ENCODE peak calls at places on chromosomes 7 and 10, in ten cellular contexts. One of them, this sample, is unnamed.

GRCh38 chr10:64394744-64395143 is 873.5 kb downstream of the REEP3 start:
- DNase-seq in mucosa of gallbladder: no peak
- DNase-seq in BJ: no peak
- DNase-seq in activated CD4-positive, alpha-beta memory T cell treated with anti-CD3 and anti-CD28 coated beads, Interleukin-2, amount 10 ng/mL, durations not matched to agents 7 days and 5 days: no peak
- DNase-seq in NCI-H2081: no peak
- DNase-seq in HCEC 1CT: no peak
- DNase-seq in cardiac muscle cell: peak
- DNase-seq in NCI-H2029: no peak
- DNase-seq in AG09309: no peak
- DNase-seq in HepG2: no peak
- DNase-seq in this sample: no peak

GRCh38 chr7:38195804-38196595 is 18.0 kb downstream of the STARD3NL start:
- DNase-seq in mucosa of gallbladder: no peak
- DNase-seq in BJ: no peak
- DNase-seq in activated CD4-positive, alpha-beta memory T cell treated with anti-CD3 and anti-CD28 coated beads, Interleukin-2, amount 10 ng/mL, durations not matched to agents 7 days and 5 days: no peak
- DNase-seq in NCI-H2081: no peak
- DNase-seq in HCEC 1CT: peak
- DNase-seq in cardiac muscle cell: peak
- DNase-seq in NCI-H2029: no peak
- DNase-seq in AG09309: no peak
- DNase-seq in HepG2: no peak
- DNase-seq in this sample: no peak

GRCh38 chr7:20240080-20240926 is 23.1 kb upstream of the MACC1 start:
- DNase-seq in mucosa of gallbladder: no peak
- DNase-seq in BJ: no peak
- DNase-seq in activated CD4-positive, alpha-beta memory T cell treated with anti-CD3 and anti-CD28 coated beads, Interleukin-2, amount 10 ng/mL, durations not matched to agents 7 days and 5 days: no peak
- DNase-seq in NCI-H2081: no peak
- DNase-seq in HCEC 1CT: no peak
- DNase-seq in cardiac muscle cell: no peak
- DNase-seq in NCI-H2029: no peak
- DNase-seq in AG09309: no peak
- DNase-seq in HepG2: no peak
- DNase-seq in this sample: no peak

GRCh38 chr10:35058134-35058533 is 32.0 kb downstream of the CUL2 start:
- DNase-seq in mucosa of gallbladder: no peak
- DNase-seq in BJ: peak
- DNase-seq in activated CD4-positive, alpha-beta memory T cell treated with anti-CD3 and anti-CD28 coated beads, Interleukin-2, amount 10 ng/mL, durations not matched to agents 7 days and 5 days: no peak
- DNase-seq in NCI-H2081: no peak
- DNase-seq in HCEC 1CT: peak
- DNase-seq in cardiac muscle cell: peak
- DNase-seq in NCI-H2029: no peak
- DNase-seq in AG09309: peak
- DNase-seq in HepG2: peak
- DNase-seq in this sample: no peak

GRCh38 chr7:27677912-27678612 is 15.4 kb upstream of the HIBADH start:
- DNase-seq in mucosa of gallbladder: peak
- DNase-seq in BJ: peak
- DNase-seq in activated CD4-positive, alpha-beta memory T cell treated with anti-CD3 and anti-CD28 coated beads, Interleukin-2, amount 10 ng/mL, durations not matched to agents 7 days and 5 days: no peak
- DNase-seq in NCI-H2081: no peak
- DNase-seq in HCEC 1CT: peak
- DNase-seq in cardiac muscle cell: peak
- DNase-seq in NCI-H2029: no peak
- DNase-seq in AG09309: peak
- DNase-seq in HepG2: peak
- DNase-seq in this sample: no peak

GRCh38 chr7:124191713-124192112 is 158.8 kb upstream of the TMEM229A start:
- DNase-seq in mucosa of gallbladder: no peak
- DNase-seq in BJ: no peak
- DNase-seq in activated CD4-positive, alpha-beta memory T cell treated with anti-CD3 and anti-CD28 coated beads, Interleukin-2, amount 10 ng/mL, durations not matched to agents 7 days and 5 days: no peak
- DNase-seq in NCI-H2081: no peak
- DNase-seq in HCEC 1CT: no peak
- DNase-seq in cardiac muscle cell: no peak
- DNase-seq in NCI-H2029: no peak
- DNase-seq in AG09309: no peak
- DNase-seq in HepG2: no peak
- DNase-seq in this sample: no peak

GRCh38 chr7:512541-513311 is 6.9 kb downstream of the PDGFA start:
- DNase-seq in mucosa of gallbladder: peak
- DNase-seq in BJ: no peak
- DNase-seq in activated CD4-positive, alpha-beta memory T cell treated with anti-CD3 and anti-CD28 coated beads, Interleukin-2, amount 10 ng/mL, durations not matched to agents 7 days and 5 days: no peak
- DNase-seq in NCI-H2081: peak
- DNase-seq in HCEC 1CT: no peak
- DNase-seq in cardiac muscle cell: no peak
- DNase-seq in NCI-H2029: peak
- DNase-seq in AG09309: no peak
- DNase-seq in HepG2: no peak
- DNase-seq in this sample: no peak

GRCh38 chr10:49595713-49596492 is 14.2 kb upstream of the SLC18A3 start:
- DNase-seq in mucosa of gallbladder: no peak
- DNase-seq in BJ: no peak
- DNase-seq in activated CD4-positive, alpha-beta memory T cell treated with anti-CD3 and anti-CD28 coated beads, Interleukin-2, amount 10 ng/mL, durations not matched to agents 7 days and 5 days: no peak
- DNase-seq in NCI-H2081: no peak
- DNase-seq in HCEC 1CT: no peak
- DNase-seq in cardiac muscle cell: no peak
- DNase-seq in NCI-H2029: no peak
- DNase-seq in AG09309: no peak
- DNase-seq in HepG2: no peak
- DNase-seq in this sample: no peak

GRCh38 chr10:132319853-132320669 is 11.9 kb upstream of the LRRC27 start:
- DNase-seq in mucosa of gallbladder: peak
- DNase-seq in BJ: peak
- DNase-seq in activated CD4-positive, alpha-beta memory T cell treated with anti-CD3 and anti-CD28 coated beads, Interleukin-2, amount 10 ng/mL, durations not matched to agents 7 days and 5 days: peak
- DNase-seq in NCI-H2081: no peak
- DNase-seq in HCEC 1CT: peak
- DNase-seq in cardiac muscle cell: peak
- DNase-seq in NCI-H2029: no peak
- DNase-seq in AG09309: peak
- DNase-seq in HepG2: peak
- DNase-seq in this sample: peak

GRCh38 chr7:92598310-92598981 is 8.3 kb upstream of the FAM133B start:
- DNase-seq in mucosa of gallbladder: no peak
- DNase-seq in BJ: no peak
- DNase-seq in activated CD4-positive, alpha-beta memory T cell treated with anti-CD3 and anti-CD28 coated beads, Interleukin-2, amount 10 ng/mL, durations not matched to agents 7 days and 5 days: no peak
- DNase-seq in NCI-H2081: no peak
- DNase-seq in HCEC 1CT: no peak
- DNase-seq in cardiac muscle cell: no peak
- DNase-seq in NCI-H2029: no peak
- DNase-seq in AG09309: no peak
- DNase-seq in HepG2: no peak
- DNase-seq in this sample: no peak

GRCh38 chr7:140342732-140343514 is 55.4 kb downstream of the SLC37A3 start:
- DNase-seq in mucosa of gallbladder: peak
- DNase-seq in BJ: no peak
- DNase-seq in activated CD4-positive, alpha-beta memory T cell treated with anti-CD3 and anti-CD28 coated beads, Interleukin-2, amount 10 ng/mL, durations not matched to agents 7 days and 5 days: no peak
- DNase-seq in NCI-H2081: peak
- DNase-seq in HCEC 1CT: peak
- DNase-seq in cardiac muscle cell: peak
- DNase-seq in NCI-H2029: peak
- DNase-seq in AG09309: no peak
- DNase-seq in HepG2: peak
- DNase-seq in this sample: peak

GRCh38 chr10:68861253-68861652 is 33.9 kb downstream of the STOX1 start:
- DNase-seq in mucosa of gallbladder: no peak
- DNase-seq in BJ: no peak
- DNase-seq in activated CD4-positive, alpha-beta memory T cell treated with anti-CD3 and anti-CD28 coated beads, Interleukin-2, amount 10 ng/mL, durations not matched to agents 7 days and 5 days: no peak
- DNase-seq in NCI-H2081: no peak
- DNase-seq in HCEC 1CT: no peak
- DNase-seq in cardiac muscle cell: no peak
- DNase-seq in NCI-H2029: no peak
- DNase-seq in AG09309: no peak
- DNase-seq in HepG2: no peak
- DNase-seq in this sample: no peak

GRCh38 chr7:106824458-106824857 is 40.6 kb upstream of the PIK3CG start:
- DNase-seq in mucosa of gallbladder: no peak
- DNase-seq in BJ: no peak
- DNase-seq in activated CD4-positive, alpha-beta memory T cell treated with anti-CD3 and anti-CD28 coated beads, Interleukin-2, amount 10 ng/mL, durations not matched to agents 7 days and 5 days: no peak
- DNase-seq in NCI-H2081: no peak
- DNase-seq in HCEC 1CT: no peak
- DNase-seq in cardiac muscle cell: no peak
- DNase-seq in NCI-H2029: no peak
- DNase-seq in AG09309: no peak
- DNase-seq in HepG2: no peak
- DNase-seq in this sample: no peak

GRCh38 chr10:34078798-34079470 is 736.2 kb downstream of the PARD3 start:
- DNase-seq in mucosa of gallbladder: no peak
- DNase-seq in BJ: no peak
- DNase-seq in activated CD4-positive, alpha-beta memory T cell treated with anti-CD3 and anti-CD28 coated beads, Interleukin-2, amount 10 ng/mL, durations not matched to agents 7 days and 5 days: no peak
- DNase-seq in NCI-H2081: no peak
- DNase-seq in HCEC 1CT: no peak
- DNase-seq in cardiac muscle cell: peak
- DNase-seq in NCI-H2029: no peak
- DNase-seq in AG09309: peak
- DNase-seq in HepG2: no peak
- DNase-seq in this sample: no peak

GRCh38 chr7:70631732-70632131 is 500.2 kb upstream of the GALNT17 start:
- DNase-seq in mucosa of gallbladder: no peak
- DNase-seq in BJ: no peak
- DNase-seq in activated CD4-positive, alpha-beta memory T cell treated with anti-CD3 and anti-CD28 coated beads, Interleukin-2, amount 10 ng/mL, durations not matched to agents 7 days and 5 days: no peak
- DNase-seq in NCI-H2081: peak
- DNase-seq in HCEC 1CT: no peak
- DNase-seq in cardiac muscle cell: no peak
- DNase-seq in NCI-H2029: no peak
- DNase-seq in AG09309: no peak
- DNase-seq in HepG2: no peak
- DNase-seq in this sample: no peak

GRCh38 chr10:97713351-97713827 is at the start of gene MARVELD1:
- DNase-seq in mucosa of gallbladder: peak
- DNase-seq in BJ: no peak
- DNase-seq in activated CD4-positive, alpha-beta memory T cell treated with anti-CD3 and anti-CD28 coated beads, Interleukin-2, amount 10 ng/mL, durations not matched to agents 7 days and 5 days: no peak
- DNase-seq in NCI-H2081: peak
- DNase-seq in HCEC 1CT: peak
- DNase-seq in cardiac muscle cell: peak
- DNase-seq in NCI-H2029: no peak
- DNase-seq in AG09309: no peak
- DNase-seq in HepG2: no peak
- DNase-seq in this sample: peak

GRCh38 chr10:18829259-18829658 is 170.0 kb downstream of the ARL5B start:
- DNase-seq in mucosa of gallbladder: no peak
- DNase-seq in BJ: no peak
- DNase-seq in activated CD4-positive, alpha-beta memory T cell treated with anti-CD3 and anti-CD28 coated beads, Interleukin-2, amount 10 ng/mL, durations not matched to agents 7 days and 5 days: no peak
- DNase-seq in NCI-H2081: peak
- DNase-seq in HCEC 1CT: no peak
- DNase-seq in cardiac muscle cell: no peak
- DNase-seq in NCI-H2029: no peak
- DNase-seq in AG09309: no peak
- DNase-seq in HepG2: no peak
- DNase-seq in this sample: no peak

GRCh38 chr10:124217906-124218769 is 124.7 kb upstream of the CHST15 start:
- DNase-seq in mucosa of gallbladder: no peak
- DNase-seq in BJ: no peak
- DNase-seq in activated CD4-positive, alpha-beta memory T cell treated with anti-CD3 and anti-CD28 coated beads, Interleukin-2, amount 10 ng/mL, durations not matched to agents 7 days and 5 days: no peak
- DNase-seq in NCI-H2081: no peak
- DNase-seq in HCEC 1CT: no peak
- DNase-seq in cardiac muscle cell: no peak
- DNase-seq in NCI-H2029: no peak
- DNase-seq in AG09309: no peak
- DNase-seq in HepG2: no peak
- DNase-seq in this sample: peak

GRCh38 chr7:134827889-134828288 is 48.5 kb downstream of the CALD1 start:
- DNase-seq in mucosa of gallbladder: no peak
- DNase-seq in BJ: no peak
- DNase-seq in activated CD4-positive, alpha-beta memory T cell treated with anti-CD3 and anti-CD28 coated beads, Interleukin-2, amount 10 ng/mL, durations not matched to agents 7 days and 5 days: no peak
- DNase-seq in NCI-H2081: no peak
- DNase-seq in HCEC 1CT: peak
- DNase-seq in cardiac muscle cell: peak
- DNase-seq in NCI-H2029: no peak
- DNase-seq in AG09309: peak
- DNase-seq in HepG2: no peak
- DNase-seq in this sample: no peak

GRCh38 chr10:79446451-79447020 is 1.1 kb upstream of the ZCCHC24 start:
- DNase-seq in mucosa of gallbladder: peak
- DNase-seq in BJ: no peak
- DNase-seq in activated CD4-positive, alpha-beta memory T cell treated with anti-CD3 and anti-CD28 coated beads, Interleukin-2, amount 10 ng/mL, durations not matched to agents 7 days and 5 days: no peak
- DNase-seq in NCI-H2081: no peak
- DNase-seq in HCEC 1CT: no peak
- DNase-seq in cardiac muscle cell: peak
- DNase-seq in NCI-H2029: no peak
- DNase-seq in AG09309: no peak
- DNase-seq in HepG2: no peak
- DNase-seq in this sample: peak

GRCh38 chr10:103836776-103837344 is 18.5 kb downstream of the SH3PXD2A start:
- DNase-seq in mucosa of gallbladder: no peak
- DNase-seq in BJ: no peak
- DNase-seq in activated CD4-positive, alpha-beta memory T cell treated with anti-CD3 and anti-CD28 coated beads, Interleukin-2, amount 10 ng/mL, durations not matched to agents 7 days and 5 days: no peak
- DNase-seq in NCI-H2081: no peak
- DNase-seq in HCEC 1CT: no peak
- DNase-seq in cardiac muscle cell: no peak
- DNase-seq in NCI-H2029: no peak
- DNase-seq in AG09309: no peak
- DNase-seq in HepG2: no peak
- DNase-seq in this sample: no peak

GRCh38 chr10:130567436-130567835 is 431.2 kb downstream of the GLRX3 start:
- DNase-seq in mucosa of gallbladder: no peak
- DNase-seq in BJ: no peak
- DNase-seq in activated CD4-positive, alpha-beta memory T cell treated with anti-CD3 and anti-CD28 coated beads, Interleukin-2, amount 10 ng/mL, durations not matched to agents 7 days and 5 days: no peak
- DNase-seq in NCI-H2081: no peak
- DNase-seq in HCEC 1CT: no peak
- DNase-seq in cardiac muscle cell: no peak
- DNase-seq in NCI-H2029: no peak
- DNase-seq in AG09309: no peak
- DNase-seq in HepG2: no peak
- DNase-seq in this sample: no peak

This sample was measured in HuH-7.